ENCODE peak calls at places on chromosomes 4 and X, in nine cellular contexts. G is fibroblast of lung, Y is fibroblast of villous mesenchyme, D is A549, Z is cardiac muscle cell, W is hepatocyte, L is right atrium auricular region, Q is upper lobe of left lung, H is AG04450. X is an unnamed sample.

GRCh38 chr4:65399131-65399530 is 271.2 kb downstream of the EPHA5 start:
- DNase-seq in Z (no peak), L (no peak), H (no peak), Q (no peak), W (no peak), D (no peak), Y (no peak), G (no peak), X (no peak)

GRCh38 chr4:89755210-89755609 is 81.8 kb downstream of the SNCA start:
- DNase-seq in D (no peak), W (no peak), H (no peak), G (peak; percentile 9), Q (no peak), Z (peak; percentile 45), L (no peak), Y (peak; percentile 31), X (peak; percentile 46)

GRCh38 chrX:47634871-47635575 is 5.3 kb upstream of the CFP start:
- DNase-seq in D (no peak), G (no peak), Q (no peak), W (no peak), H (no peak), Z (no peak), L (no peak), Y (no peak), X (no peak)

GRCh38 chrX:41045960-41046567 is 39.2 kb upstream of the USP9X start:
- DNase-seq in W (peak; percentile 31), H (no peak), G (no peak), Q (no peak), L (no peak), D (peak; percentile 48), Y (peak; percentile 70), Z (peak; percentile 84), X (peak; percentile 82)

GRCh38 chrX:44344687-44345086 is 1.2 kb upstream of the EFHC2 start:
- DNase-seq in W (no peak), Y (no peak), H (no peak), Q (no peak), D (no peak), Z (peak; percentile 9), L (no peak), G (no peak), X (no peak)

GRCh38 chrX:41923925-41924693 is 755 bp upstream of the CASK start:
- DNase-seq in W (peak; percentile 59), Z (peak; percentile 61), Y (peak; percentile 34), Q (peak; percentile 47), H (no peak), D (peak; percentile 68), L (no peak), G (peak; percentile 41), X (peak; percentile 53)

GRCh38 chr4:130306566-130306965 is 1210.6 kb downstream of the C4orf33 start:
- DNase-seq in Z (no peak), L (no peak), H (no peak), D (peak; percentile 2), G (no peak), W (no peak), Q (no peak), Y (no peak), X (no peak)

GRCh38 chr4:157217708-157218107 is 2.8 kb upstream of the GRIA2 start:
- DNase-seq in G (peak; percentile 15), L (no peak), Q (no peak), Z (peak; percentile 46), W (peak; percentile 30), H (no peak), Y (peak; percentile 37), D (peak; percentile 16), X (peak; percentile 52)

GRCh38 chrX:39296472-39296871 is 495.2 kb downstream of the MID1IP1 start:
- DNase-seq in Z (no peak), L (no peak), Q (no peak), W (no peak), G (no peak), Y (no peak), H (no peak), D (no peak), X (no peak)

GRCh38 chr4:158856852-158857251 is 88.0 kb downstream of the FNIP2 start:
- DNase-seq in D (peak; percentile 40), W (peak; percentile 41), L (no peak), Z (peak; percentile 71), G (peak; percentile 54), Y (peak; percentile 66), Q (no peak), H (peak; percentile 8), X (peak; percentile 77)

GRCh38 chr4:182862166-182862875 is 54.9 kb downstream of the DCTD start:
- DNase-seq in D (no peak), L (no peak), Z (no peak), H (no peak), G (no peak), Q (no peak), W (no peak), Y (no peak), X (no peak)

GRCh38 chr4:52312722-52313121 is 261.6 kb downstream of the SPATA18 start:
- DNase-seq in L (no peak), H (no peak), W (no peak), Z (no peak), D (no peak), Q (no peak), Y (no peak), G (no peak), X (no peak)

GRCh38 chr4:95644417-95644816 is 95.6 kb upstream of the UNC5C start:
- DNase-seq in W (no peak), H (no peak), Z (no peak), Q (no peak), D (no peak), L (no peak), Y (no peak), G (no peak), X (no peak)

GRCh38 chr4:87419578-87420249 is 2.7 kb upstream of the NUDT9 start:
- DNase-seq in W (peak; percentile 51), Y (peak; percentile 18), G (peak; percentile 49), L (no peak), D (peak; percentile 79), H (no peak), Q (no peak), Z (no peak), X (no peak)

GRCh38 chr4:54746228-54746627 is 88.5 kb downstream of the KIT start:
- DNase-seq in Z (no peak), W (no peak), Y (peak; percentile 2), D (no peak), Q (no peak), H (no peak), G (peak; percentile 17), L (no peak), X (no peak)

GRCh38 chr4:173450281-173450680 is 51.4 kb upstream of the SCRG1 start:
- DNase-seq in D (no peak), G (peak; percentile 48), Q (no peak), Z (no peak), W (no peak), Y (no peak), H (no peak), L (no peak), X (no peak)

GRCh38 chr4:98343640-98344039 is 82.5 kb downstream of the RAP1GDS1 start:
- DNase-seq in W (no peak), L (no peak), Y (no peak), D (no peak), Z (no peak), H (no peak), Q (no peak), G (peak; percentile 3), X (no peak)

GRCh38 chrX:133892337-133892736 is 93.1 kb downstream of the GPC3 start:
- DNase-seq in Q (no peak), G (no peak), L (no peak), Y (no peak), H (no peak), Z (no peak), D (no peak), W (no peak), X (no peak)

GRCh38 chr4:102319594-102319993 is 25.7 kb downstream of the SLC39A8 start:
- DNase-seq in Q (no peak), D (no peak), Y (no peak), H (no peak), Z (no peak), G (no peak), W (no peak), L (no peak), X (no peak)

GRCh38 chr4:152415980-152416379 is 119.9 kb downstream of the FBXW7 start:
- DNase-seq in H (peak; percentile 3), D (no peak), G (peak; percentile 69), W (no peak), L (no peak), Y (peak; percentile 64), Q (no peak), Z (peak; percentile 57), X (peak; percentile 52)

GRCh38 chr4:160180206-160180605 is 1077.3 kb downstream of the RAPGEF2 start:
- DNase-seq in Q (no peak), Z (no peak), L (no peak), D (peak; percentile 49), W (peak; percentile 19), G (peak; percentile 69), H (no peak), Y (no peak), X (peak; percentile 0)

GRCh38 chrX:69424161-69424560 is 80.0 kb upstream of the NALF2 start:
- DNase-seq in H (no peak), D (peak; percentile 9), Q (no peak), Z (peak; percentile 30), G (no peak), L (no peak), W (peak; percentile 14), Y (peak; percentile 9), X (peak; percentile 30)
- TF ChIP-seq CTCF in H (peak; percentile 36), D (peak; percentile 30), Q (no peak), Z (peak; percentile 38), G (peak; percentile 33), L (peak; percentile 51), W (peak; percentile 31), Y (peak; percentile 40), X (peak; percentile 40)

DNA sequence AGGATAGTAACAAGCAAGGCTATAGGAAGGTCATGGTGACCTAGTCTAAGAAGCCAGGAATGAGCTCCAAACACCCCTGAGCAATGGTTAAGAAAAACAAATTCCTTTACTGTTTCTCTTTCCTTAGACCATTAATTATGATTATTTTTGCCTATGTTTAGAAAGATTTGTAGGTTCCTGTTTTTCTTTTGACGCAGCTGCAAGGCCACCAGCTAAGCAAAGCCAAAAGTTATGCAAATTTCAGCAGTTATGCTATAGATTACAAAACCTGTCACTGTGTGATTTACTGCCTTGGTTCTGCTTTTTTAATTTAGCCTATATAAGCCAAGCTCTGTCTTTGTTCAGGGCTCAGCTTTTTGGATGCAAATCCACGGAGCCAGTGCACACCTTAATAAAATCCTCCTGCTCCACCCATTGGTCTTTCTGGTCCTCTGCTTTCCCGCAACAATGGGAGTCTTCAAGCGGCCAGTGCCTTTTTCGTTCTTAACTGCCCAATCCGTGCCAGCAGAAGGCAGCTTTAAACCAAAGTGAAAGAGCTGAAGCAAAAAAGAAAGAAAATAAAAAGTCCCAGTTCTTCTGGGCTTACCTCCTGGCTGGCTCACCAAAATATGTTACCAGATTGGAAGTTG is 1.4 kb upstream of the CEP135 start:
- DNase-seq in D (no peak), L (no peak), W (no peak), H (no peak), Y (peak; percentile 80), Q (no peak), Z (peak; percentile 8), G (peak; percentile 6), X (no peak)
- H3K4me3 ChIP-seq in D (no peak overlapping the region), L (peak overlapping the region; percentile 12), W (no peak overlapping the region), H (peak overlapping the region; percentile 49), Y (peak overlapping the region; percentile 72), Q (peak overlapping the region; percentile 11), Z (no peak overlapping the region), G (peak overlapping the region; percentile 79), X (peak overlapping the region; percentile 76)

GRCh38 chrX:119728487-119728886 is 29.9 kb upstream of the SOWAHD start:
- DNase-seq in L (no peak), Z (no peak), G (no peak), H (no peak), Q (no peak), W (peak; percentile 16), Y (peak; percentile 3), D (peak; percentile 42), X (no peak)
- TF ChIP-seq CTCF in L (no peak), Z (no peak), G (no peak), H (peak; percentile 27), Q (no peak), W (peak; percentile 8), Y (no peak), D (peak; percentile 30), X (no peak)

GRCh38 chrX:9832811-9833210 is 46.6 kb downstream of the SHROOM2 start:
- DNase-seq in H (no peak), Z (no peak), Q (no peak), D (no peak), W (no peak), G (no peak), Y (no peak), L (no peak), X (no peak)
- H3K4me3 ChIP-seq in H (no peak overlapping the region), Z (no peak overlapping the region), Q (no peak overlapping the region), D (no peak overlapping the region), W (no peak overlapping the region), G (no peak overlapping the region), Y (no peak overlapping the region), L (no peak overlapping the region), X (no peak overlapping the region)

X was measured in fibroblast of pulmonary artery.